ENCODE peak calls at places on chromosome 9, in six cellular contexts. V, G, R, D, W and O are unnamed samples.

GRCh38 chr9:115671236-115671770 is 482.3 kb upstream of the PAPPA start:
- DNase-seq in V (no peak), G (no peak), R (no peak), D (no peak), W (no peak), O (no peak)

GRCh38 chr9:96554326-96554725 is 65.3 kb downstream of the CDC14B start:
- DNase-seq in V (peak), G (no peak), R (peak), D (no peak), W (no peak), O (no peak)

GRCh38 chr9:78235296-78235770 is 542 bp upstream of the CEP78 start:
- DNase-seq in V (peak), G (no peak), R (peak), D (no peak), W (no peak), O (no peak)

GRCh38 chr9:12738296-12738695 is 36.5 kb upstream of the LURAP1L start:
- DNase-seq in V (no peak), G (no peak), R (no peak), D (no peak), W (no peak), O (no peak)

GRCh38 chr9:119284587-119285337 is 84.5 kb downstream of the BRINP1 start:
- DNase-seq in V (no peak), G (no peak), R (peak), D (no peak), W (no peak), O (no peak)

GRCh38 chr9:95785209-95785608 is 90.3 kb upstream of the ERCC6L2 start:
- DNase-seq in V (no peak), G (no peak), R (no peak), D (no peak), W (no peak), O (no peak)

GRCh38 chr9:114137831-114138230 is 17.5 kb upstream of the COL27A1 start:
- DNase-seq in V (no peak), G (peak), R (no peak), D (no peak), W (no peak), O (no peak)

GRCh38 chr9:115525438-115526058 is 407.6 kb upstream of the TNC start:
- DNase-seq in V (no peak), G (no peak), R (no peak), D (no peak), W (no peak), O (no peak)

GRCh38 chr9:105064248-105065118 is 136.5 kb upstream of the ABCA1 start:
- DNase-seq in V (peak), G (peak), R (peak), D (peak), W (peak), O (no peak)

GRCh38 chr9:81231011-81231410 is 458.3 kb downstream of the TLE1 start:
- DNase-seq in V (no peak), G (no peak), R (no peak), D (no peak), W (no peak), O (no peak)

GRCh38 chr9:69809304-69809863 is 11.2 kb upstream of the CFAP95 start:
- DNase-seq in V (peak), G (no peak), R (peak), D (no peak), W (peak), O (no peak)

GRCh38 chr9:126293522-126293889 is 33.1 kb upstream of the MVB12B start:
- DNase-seq in V (no peak), G (no peak), R (no peak), D (no peak), W (no peak), O (no peak)

GRCh38 chr9:110919609-110920008 is 118.7 kb downstream of the LPAR1 start:
- DNase-seq in V (peak), G (no peak), R (peak), D (no peak), W (no peak), O (no peak)
- TF ChIP-seq CTCF in V (no peak), G (no peak), R (no peak), D (no peak), W (no peak), O (no peak)

DNA sequence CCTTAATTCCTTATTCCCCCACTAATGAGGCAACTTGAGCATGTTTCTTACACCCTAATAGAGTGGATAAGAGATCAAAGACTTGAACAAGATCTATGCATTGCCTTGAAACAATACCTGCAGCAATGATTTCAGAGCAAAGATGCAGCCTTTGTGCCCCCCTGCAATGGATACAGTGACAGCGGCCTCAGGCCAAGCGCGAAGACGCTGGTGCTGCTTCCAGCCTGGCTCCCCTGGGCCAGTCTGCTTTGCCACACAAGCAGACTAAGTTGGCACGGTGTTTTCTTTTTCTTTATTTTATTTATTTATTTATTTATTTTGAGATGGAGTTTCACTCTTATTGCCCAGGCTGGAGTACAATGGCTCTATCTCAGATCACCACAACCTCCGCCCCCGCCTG is 179.8 kb upstream of the S1PR3 start:
- DNase-seq in V (no peak), G (no peak), R (no peak), D (no peak), W (no peak), O (no peak)
- H3K4me3 ChIP-seq in V (no peak), G (no peak), R (no peak), D (no peak), W (no peak), O (no peak)

GRCh38 chr9:79432485-79432884 is 139.3 kb upstream of the TLE4 start:
- DNase-seq in V (no peak), G (no peak), R (no peak), D (no peak), W (no peak), O (no peak)
- TF ChIP-seq CTCF in V (no peak), G (no peak), R (no peak), D (no peak), W (no peak), O (peak)

GRCh38 chr9:136995772-136996308 is 528 bp downstream of the CLIC3 start:
- DNase-seq in V (peak), G (no peak), R (peak), D (peak), W (no peak), O (no peak)
- H3K4me3 ChIP-seq in V (no peak), G (no peak), R (peak), D (no peak), W (no peak), O (no peak)

GRCh38 chr9:38067892-38068615 is 973 bp downstream of the SHB start:
- DNase-seq in V (no peak), G (peak), R (no peak), D (no peak), W (no peak), O (no peak)

GRCh38 chr9:38067611-38067891 is 1.5 kb downstream of the SHB start:
- DNase-seq in V (no peak), G (peak), R (no peak), D (no peak), W (peak), O (no peak)

GRCh38 chr9:38068866-38069628 is at the start of gene SHB:
- DNase-seq in V (peak), G (peak), R (peak), D (peak), W (peak), O (no peak)

GRCh38 chr9:38066907-38067610 is 2.0 kb downstream of the SHB start:
- DNase-seq in V (peak), G (peak), R (peak), D (no peak), W (peak), O (no peak)

GRCh38 chr9:38068616-38068865 is 486 bp downstream of the SHB start:
- DNase-seq in V (peak), G (no peak), R (peak), D (no peak), W (peak), O (no peak)
- TF ChIP-seq CTCF in V (peak), G (peak), R (peak), D (no peak), W (peak), O (no peak)

DNA sequence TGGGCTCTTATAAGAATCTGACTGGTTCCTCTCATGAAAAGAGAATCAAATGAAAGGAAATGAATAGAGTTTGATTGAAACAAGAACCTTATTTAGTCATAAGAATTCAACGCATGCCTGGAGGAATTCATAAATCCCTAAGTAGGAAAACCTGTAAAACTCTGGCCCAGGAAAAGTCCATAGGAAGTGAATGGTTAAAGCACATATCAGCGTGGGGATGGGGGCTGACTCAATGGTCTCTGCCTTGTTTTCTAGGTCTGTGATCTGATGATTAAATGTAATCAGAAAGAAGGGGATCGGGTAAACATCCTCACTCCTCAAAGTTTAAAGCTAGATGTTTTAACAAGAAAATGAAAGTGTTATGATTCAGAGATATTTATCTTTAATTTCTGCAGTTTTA is 759.4 kb upstream of the C9orf72 start:
- DNase-seq in V (no peak), G (no peak), R (no peak), D (no peak), W (no peak), O (no peak)
- H3K4me3 ChIP-seq in V (no peak), G (no peak), R (no peak), D (no peak), W (no peak), O (no peak)

GRCh38 chr9:131671150-131671549 is 68.7 kb downstream of the RAPGEF1 start:
- DNase-seq in V (no peak), G (no peak), R (no peak), D (no peak), W (no peak), O (no peak)
- TF ChIP-seq CTCF in V (no peak), G (peak), R (no peak), D (no peak), W (no peak), O (peak)

GRCh38 chr9:109640232-109641078 is 139.5 kb upstream of the PALM2AKAP2 start:
- DNase-seq in V (peak), G (peak), R (peak), D (peak), W (peak), O (no peak)
- H3K4me3 ChIP-seq in V (peak), G (peak), R (peak), D (peak), W (no peak), O (no peak)

GRCh38 chr9:32550046-32550608 is 2.0 kb upstream of the SMIM27 start:
- DNase-seq in V (peak), G (no peak), R (peak), D (no peak), W (no peak), O (no peak)

GRCh38 chr9:32554107-32554506 is 1.7 kb upstream of the TOPORS start:
- DNase-seq in V (peak), G (no peak), R (peak), D (no peak), W (no peak), O (no peak)

GRCh38 chr9:32552172-32552872 is at the start of the genes SMIM27 and TOPORS:
- DNase-seq in V (peak), G (peak), R (peak), D (peak), W (peak), O (peak)

GRCh38 chr9:32551491-32552049 is 557 bp upstream of the SMIM27 start:
- DNase-seq in V (peak), G (no peak), R (peak), D (peak), W (peak), O (no peak)

DNA sequence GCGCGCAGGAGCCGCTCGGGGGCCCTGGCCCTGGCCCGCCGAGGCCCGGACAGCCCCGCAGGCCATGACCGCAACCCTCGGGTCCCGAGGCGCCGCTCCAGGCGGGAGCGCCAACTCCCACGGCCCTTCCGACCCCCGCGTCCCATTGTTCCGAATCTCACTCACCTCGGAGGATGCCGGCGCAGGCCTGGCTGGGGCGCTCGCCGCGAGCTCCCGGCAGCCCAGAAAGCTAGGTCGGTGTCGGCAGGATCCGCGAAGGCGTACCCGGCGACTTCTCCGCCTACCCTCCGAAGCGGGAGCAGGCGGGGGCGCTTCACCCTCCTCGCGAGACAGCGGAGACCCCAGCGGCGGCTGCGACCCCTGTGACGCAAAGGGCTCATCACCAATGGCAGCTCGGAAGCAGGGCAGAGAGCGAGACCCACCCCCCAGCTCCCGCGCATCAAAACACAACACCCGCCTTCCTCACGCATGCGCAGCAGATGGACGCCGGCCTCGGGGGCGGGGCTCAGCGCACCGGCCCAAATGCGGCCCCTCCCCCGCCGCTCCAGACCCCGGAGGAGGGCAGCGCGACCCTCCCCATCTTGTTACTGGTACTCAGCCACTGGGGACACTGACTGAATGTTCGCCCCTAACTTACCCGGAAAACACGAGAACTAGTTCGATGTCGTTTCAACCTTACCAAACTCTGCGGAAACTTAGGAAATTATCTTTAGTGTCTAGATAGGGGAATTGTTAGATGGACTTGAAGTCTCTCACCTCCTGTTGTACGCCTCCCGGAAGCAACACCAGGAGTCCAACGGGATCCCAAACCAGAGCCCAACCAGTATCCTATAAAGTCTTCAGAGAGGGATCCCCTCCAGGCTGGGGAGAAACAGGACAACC is 1.3 kb upstream of the SMIM27 start:
- DNase-seq in V (peak), G (peak), R (peak), D (peak), W (peak), O (peak)
- TF ChIP-seq CTCF in V (no peak), G (no peak), R (no peak), D (peak), W (peak), O (no peak)